ENCODE peak calls at places on chromosomes 6 and 20, in four cellular contexts. L is HCT116, H is K562, N is HepG2. E is an unnamed sample. For H3K4me1, the result is how much of the 10 kb centered on the place peaks cover.

GRCh38 chr6:13500264-13500663 is 12.9 kb upstream of the GFOD1 start:
- DNase-seq in N (no peak), H (no peak), L (no peak), E (no peak)

GRCh38 chr6:42898891-42899361 is 16.9 kb upstream of the PTCRA start:
- DNase-seq in H (peak), N (peak), L (peak), E (no peak)

GRCh38 chr6:37580164-37580955 is 80.7 kb upstream of the CCDC167 start:
- DNase-seq in N (no peak), H (peak), L (peak), E (no peak)

GRCh38 chr6:32962427-32962826 is 6.0 kb upstream of the BRD2 start:
- DNase-seq in L (no peak), N (no peak), H (no peak), E (no peak)

GRCh38 chr6:12369781-12370262 is 79.7 kb downstream of the EDN1 start:
- DNase-seq in L (no peak), H (no peak), N (no peak), E (no peak)

GRCh38 chr6:149202967-149203366 is 114.5 kb upstream of the TAB2 start:
- DNase-seq in N (no peak), L (no peak), H (no peak), E (no peak)

GRCh38 chr6:111667921-111668320 is 62.2 kb upstream of the TRAF3IP2 start:
- DNase-seq in N (no peak), L (no peak), H (no peak), E (no peak)

GRCh38 chr6:86683132-86683908 is 254.0 kb upstream of the HTR1E start:
- DNase-seq in H (peak), L (no peak), N (no peak), E (no peak)

GRCh38 chr20:44495802-44496481 is 20.3 kb downstream of the TTPAL start:
- DNase-seq in H (no peak), L (peak), N (no peak), E (peak)

GRCh38 chr6:30061766-30062458 is 847 bp downstream of the POLR1H start:
- DNase-seq in H (no peak), L (no peak), N (no peak), E (no peak)

GRCh38 chr6:150196942-150197745 is 54.3 kb downstream of the PPP1R14C start:
- DNase-seq in L (no peak), N (no peak), H (no peak), E (no peak)

GRCh38 chr20:6162239-6162638 is 39.4 kb upstream of the FERMT1 start:
- DNase-seq in H (no peak), L (no peak), N (no peak), E (no peak)

GRCh38 chr6:167948716-167949115 is 48.8 kb upstream of the KIF25 start:
- DNase-seq in L (no peak), H (no peak), N (no peak), E (no peak)

GRCh38 chr6:105499928-105500327 is 97.0 kb upstream of the PREP start:
- DNase-seq in H (no peak), N (no peak), L (no peak), E (no peak)

GRCh38 chr6:33417127-33417902 is 592 bp downstream of the CUTA start:
- DNase-seq in L (no peak), N (no peak), H (no peak), E (no peak)

GRCh38 chr6:135686784-135687301 is 164.7 kb upstream of the PDE7B start:
- DNase-seq in N (no peak), L (no peak), H (no peak), E (no peak)

GRCh38 chr6:12265795-12266194 is 24.4 kb upstream of the EDN1 start:
- DNase-seq in L (no peak), H (no peak), N (no peak), E (no peak)

GRCh38 chr6:16700202-16700997 is 60.9 kb downstream of the ATXN1 start:
- DNase-seq in N (no peak), H (no peak), L (no peak), E (no peak)

GRCh38 chr20:62232764-62233645 is 5.3 kb upstream of the OSBPL2 start:
- DNase-seq in N (no peak), L (no peak), H (no peak), E (no peak)

GRCh38 chr20:57573893-57574292 is 13.0 kb downstream of the PCK1 start:
- DNase-seq in H (peak), N (no peak), L (no peak), E (no peak)

GRCh38 chr6:17883665-17884500 is 103.6 kb downstream of the KIF13A start:
- DNase-seq in N (peak), H (no peak), L (no peak), E (no peak)

GRCh38 chr6:11462742-11463414 is 74.7 kb upstream of the TMEM170B start:
- DNase-seq in L (no peak), N (peak), H (no peak), E (no peak)

GRCh38 chr20:50969912-50970311 is 11.3 kb downstream of the MOCS3 start:
- DNase-seq in N (no peak), L (no peak), H (no peak), E (no peak)

GRCh38 chr6:14771026-14771425 is 474.8 kb upstream of the JARID2 start:
- DNase-seq in H (no peak), L (no peak), N (no peak), E (no peak)

GRCh38 chr20:59159091-59159821 is 4.4 kb upstream of the ZNF831 start:
- DNase-seq in L (no peak), N (no peak), H (no peak), E (no peak)

GRCh38 chr6:100549406-100550167 is 84.9 kb upstream of the SIM1 start:
- DNase-seq in N (no peak), L (no peak), H (no peak), E (no peak)

GRCh38 chr6:169640347-169640972 is 61.4 kb downstream of the WDR27 start:
- DNase-seq in H (no peak), L (no peak), N (no peak), E (no peak)

GRCh38 chr6:82178084-82178758 is 69.3 kb downstream of the IBTK start:
- DNase-seq in L (no peak), H (no peak), N (peak), E (no peak)

GRCh38 chr20:38766071-38766470 is 17.8 kb downstream of the ACTR5 start:
- DNase-seq in H (no peak), N (no peak), L (no peak), E (no peak)

GRCh38 chr20:38760978-38761377 is 12.7 kb downstream of the ACTR5 start:
- DNase-seq in L (no peak), N (no peak), H (no peak), E (no peak)

GRCh38 chr20:38763616-38764015 is 15.4 kb downstream of the ACTR5 start:
- DNase-seq in N (no peak), L (no peak), H (no peak), E (no peak)

GRCh38 chr20:38762174-38762573 is 13.9 kb downstream of the ACTR5 start:
- DNase-seq in N (no peak), L (no peak), H (no peak), E (no peak)

DNA sequence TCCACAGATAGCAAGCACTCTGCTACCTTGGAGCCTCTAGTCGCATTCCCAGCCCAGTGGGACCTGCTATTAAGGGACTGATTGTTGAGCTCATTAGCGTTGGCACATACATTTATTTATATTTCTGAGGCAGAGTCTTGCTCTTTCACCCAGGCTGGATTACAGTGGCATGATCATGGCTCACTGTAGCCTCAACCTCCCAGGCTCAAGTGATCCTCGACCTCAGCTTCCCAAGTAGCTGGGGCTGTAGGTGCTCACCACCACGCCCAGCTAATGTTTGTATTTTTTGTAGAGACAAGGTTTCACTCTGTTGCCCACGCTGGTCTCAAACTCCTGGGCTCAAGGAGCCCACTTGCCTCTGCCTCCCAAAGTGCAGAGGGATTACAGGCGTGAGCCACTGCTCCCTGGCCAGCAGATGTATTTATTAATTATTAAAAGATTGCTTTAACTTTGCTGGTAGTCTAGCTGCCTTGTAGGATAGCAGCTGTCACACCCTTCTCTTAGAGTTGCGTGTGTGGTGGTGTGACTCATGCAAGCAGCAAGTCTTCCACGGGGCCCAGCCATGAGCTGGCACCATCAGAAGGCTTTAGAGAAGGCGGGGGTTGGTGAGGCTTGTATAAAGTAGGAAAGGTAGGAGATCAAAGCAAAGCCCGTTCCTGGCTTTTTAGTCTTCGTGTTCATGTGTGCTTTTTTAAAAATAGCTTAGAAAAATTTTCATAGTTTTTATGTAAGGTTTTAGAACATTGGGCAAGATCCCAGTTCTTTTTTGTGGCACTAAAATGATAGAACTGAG is 16.5 kb downstream of the ACTR5 start:
- DNase-seq in H (no peak), N (peak), L (peak), E (peak)
- TF ChIP-seq TCF7L2 in H (no peak), N (no peak), L (peak), E (no peak)

DNA sequence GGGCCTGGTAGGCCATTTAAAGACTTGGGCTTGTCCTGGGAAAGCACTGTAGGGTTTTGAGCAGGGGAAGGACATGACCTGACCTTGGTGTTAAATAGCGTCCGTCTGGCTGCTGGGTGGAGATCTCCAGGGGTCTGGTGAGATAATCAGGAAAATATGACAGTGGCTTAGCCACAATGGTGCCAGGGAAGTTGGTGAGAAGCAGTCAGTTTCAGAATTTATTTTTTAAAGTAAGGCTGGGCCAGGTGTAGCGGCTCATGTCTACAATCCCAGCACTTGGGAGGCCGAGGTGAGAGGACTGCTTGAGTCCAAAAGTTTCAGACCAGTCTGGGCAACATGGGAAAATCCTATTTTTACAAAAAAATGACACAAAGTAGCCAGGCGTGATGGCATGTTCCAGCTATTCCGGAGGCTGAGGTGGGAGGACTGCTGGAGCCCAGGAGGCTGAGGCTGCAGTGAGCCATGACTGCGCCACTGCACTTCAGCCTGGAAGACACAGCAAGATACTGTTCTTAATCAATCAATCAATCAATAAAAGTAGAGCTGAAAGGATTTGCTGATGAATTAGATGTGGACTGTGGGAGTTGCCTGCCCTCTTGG is 41.4 kb downstream of the BCL2L1 start:
- DNase-seq in L (no peak), H (no peak), N (no peak), E (no peak)
- H3K4me1 ChIP-seq in L (half or more), H (half or more), N (half or more), E (half or more)

GRCh38 chr20:43379239-43379917 is 78.3 kb upstream of the SRSF6 start:
- DNase-seq in L (no peak), H (no peak), N (peak), E (no peak)
- TF ChIP-seq TCF7L2 in L (no peak), H (no peak), N (no peak), E (no peak)

GRCh38 chr6:45442716-45443115 is 65.0 kb upstream of the SUPT3H start:
- DNase-seq in N (no peak), L (no peak), H (no peak), E (no peak)
- H3K4me1 ChIP-seq in N (under half), L (half or more), H (under half), E (under half)

GRCh38 chr20:63568986-63569949 is 4.8 kb downstream of the HELZ2 start:
- DNase-seq in H (no peak), L (no peak), N (no peak), E (no peak)

GRCh38 chr20:63566395-63567131 is 7.5 kb downstream of the HELZ2 start:
- DNase-seq in L (no peak), H (no peak), N (no peak), E (no peak)

GRCh38 chr20:63567132-63567381 is 7.0 kb downstream of the HELZ2 start:
- DNase-seq in L (no peak), N (no peak), H (no peak), E (no peak)

GRCh38 chr20:63568170-63568981 is 5.7 kb downstream of the HELZ2 start:
- DNase-seq in L (no peak), N (no peak), H (no peak), E (no peak)

DNA sequence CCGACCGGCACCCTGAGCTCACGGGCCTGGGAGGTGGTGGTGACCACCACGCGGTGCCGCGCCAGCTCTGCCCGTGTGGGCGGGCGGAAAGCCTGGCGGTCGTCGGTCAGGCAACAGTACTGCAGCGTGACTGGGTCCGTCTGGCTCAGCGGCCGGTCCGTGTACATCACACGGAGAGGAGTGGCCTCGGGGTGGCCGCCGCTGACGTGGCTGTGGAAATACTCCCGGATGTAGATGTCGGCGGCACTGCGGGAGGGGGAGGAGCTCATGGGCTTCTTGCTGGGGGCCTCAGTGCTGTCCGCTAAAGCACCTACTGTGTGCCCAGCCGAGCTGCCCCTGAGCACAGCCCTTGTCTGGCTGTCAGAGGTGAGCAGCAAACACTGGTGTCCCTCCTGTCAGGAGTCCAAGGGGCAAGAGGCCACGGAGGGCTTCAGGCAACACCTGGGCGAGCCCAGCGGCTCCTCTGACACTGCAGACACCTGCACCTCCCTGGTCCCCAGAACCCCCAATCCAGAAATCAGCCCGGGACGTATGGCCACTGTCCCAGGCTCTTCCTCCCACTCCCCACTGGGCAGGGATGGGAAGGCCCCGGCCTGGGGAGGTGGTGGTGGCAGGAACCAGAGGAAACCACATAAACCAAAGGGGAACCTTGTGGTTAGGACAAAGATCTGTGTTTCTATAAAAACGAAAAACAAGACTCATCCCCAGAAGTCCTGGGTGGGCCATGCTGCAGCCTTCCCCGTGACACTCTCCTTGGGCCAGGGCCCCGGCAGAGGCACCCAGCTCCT is 6.5 kb downstream of the HELZ2 start:
- DNase-seq in H (no peak), N (no peak), L (no peak), E (no peak)
- TF ChIP-seq TCF7L2 in H (no peak), N (no peak), L (no peak), E (no peak)

DNA sequence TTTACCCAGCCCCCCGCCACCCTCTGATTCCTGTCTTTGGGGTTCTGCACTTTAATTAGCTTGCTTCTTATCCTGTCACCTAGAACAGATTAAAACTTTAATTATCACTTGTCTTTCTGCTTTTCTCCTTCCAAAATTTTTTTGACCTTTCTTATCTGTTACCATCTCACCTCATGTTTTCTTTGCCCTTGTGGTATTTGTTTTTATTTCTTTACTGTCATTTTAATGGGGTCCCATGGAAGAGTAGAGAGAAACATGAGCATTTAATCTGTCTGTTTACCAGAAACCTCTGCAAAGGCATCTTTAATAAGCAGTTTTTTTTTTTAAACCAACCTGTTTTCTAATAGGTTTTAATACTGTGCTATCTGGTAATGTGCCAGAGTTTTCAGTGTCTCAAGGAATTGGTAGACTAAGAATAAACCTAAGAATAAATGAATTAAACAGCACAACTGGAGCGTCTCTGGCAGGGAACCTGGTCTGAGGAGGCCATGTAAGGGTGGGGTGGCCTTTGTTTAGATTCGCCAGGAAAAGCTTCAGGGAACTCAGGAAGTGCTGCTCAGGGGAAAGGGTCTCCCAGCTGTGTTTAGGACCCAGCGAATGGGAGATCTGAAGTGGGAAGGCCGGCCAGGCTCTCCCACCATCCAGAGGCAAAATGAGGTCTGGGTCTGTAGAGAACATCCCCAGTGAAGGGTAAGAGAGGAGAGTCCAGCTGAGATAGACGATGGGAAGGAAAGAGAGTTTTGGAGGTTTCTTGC is 69.8 kb downstream of the ARID1B start:
- DNase-seq in H (no peak), L (no peak), N (no peak), E (no peak)
- H3K4me1 ChIP-seq in H (under half), L (under half), N (under half), E (under half)

GRCh38 chr6:107716688-107717089 is 107.4 kb downstream of the SCML4 start:
- DNase-seq in N (no peak), L (peak), H (peak), E (no peak)
- TF ChIP-seq TCF7L2 in N (no peak), L (no peak), H (no peak), E (no peak)

DNA sequence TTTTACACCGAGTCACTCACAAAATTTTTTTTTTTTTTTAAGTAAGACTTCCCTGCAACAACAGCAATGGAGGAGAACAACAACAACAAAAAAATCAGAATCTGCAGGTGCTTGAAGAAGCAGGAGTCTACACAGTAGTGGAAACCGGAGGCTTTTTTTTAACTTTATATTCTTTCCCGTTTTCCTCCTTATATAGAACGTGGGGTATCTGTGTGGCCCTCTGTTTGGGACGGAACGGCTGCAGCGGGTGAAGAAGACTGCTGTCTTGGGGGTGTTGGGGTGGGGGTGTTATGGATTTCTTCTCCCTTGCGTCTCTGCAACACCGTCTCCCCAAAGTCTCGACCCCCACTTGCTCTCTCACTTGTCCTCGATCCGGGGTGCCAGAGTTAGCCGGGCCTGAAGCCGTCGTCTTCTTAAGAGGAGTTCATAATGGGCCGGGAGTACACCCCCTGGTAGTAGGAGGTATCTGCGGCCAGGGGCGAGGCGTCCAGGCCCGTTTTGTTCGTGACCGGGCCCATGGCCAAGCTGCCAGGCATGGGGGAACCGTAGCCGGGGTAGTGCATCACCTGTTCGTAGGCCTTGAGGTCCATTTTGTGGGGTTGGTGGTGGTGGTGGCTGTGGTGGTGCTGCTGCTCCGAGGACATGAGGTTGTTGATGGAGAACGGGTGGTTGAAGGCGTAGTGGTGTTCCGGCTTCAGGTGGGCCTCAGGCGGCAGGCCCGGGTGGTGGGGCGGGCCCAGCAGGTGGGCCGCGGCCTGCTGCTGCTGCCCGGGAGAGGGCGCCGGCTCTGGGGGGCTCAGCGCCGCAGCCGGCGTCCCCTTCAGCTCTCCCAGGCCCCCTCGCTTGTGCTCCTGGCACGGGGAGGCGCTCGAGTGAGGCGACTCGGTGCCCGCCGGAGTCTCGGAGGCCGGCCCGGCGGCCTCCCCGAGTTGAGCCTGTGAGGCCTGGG is 2.7 kb downstream of the FOXA2 start:
- DNase-seq in H (no peak), L (no peak), N (no peak), E (no peak)
- H3K4me1 ChIP-seq in H (under half), L (under half), N (half or more), E (under half)

DNA sequence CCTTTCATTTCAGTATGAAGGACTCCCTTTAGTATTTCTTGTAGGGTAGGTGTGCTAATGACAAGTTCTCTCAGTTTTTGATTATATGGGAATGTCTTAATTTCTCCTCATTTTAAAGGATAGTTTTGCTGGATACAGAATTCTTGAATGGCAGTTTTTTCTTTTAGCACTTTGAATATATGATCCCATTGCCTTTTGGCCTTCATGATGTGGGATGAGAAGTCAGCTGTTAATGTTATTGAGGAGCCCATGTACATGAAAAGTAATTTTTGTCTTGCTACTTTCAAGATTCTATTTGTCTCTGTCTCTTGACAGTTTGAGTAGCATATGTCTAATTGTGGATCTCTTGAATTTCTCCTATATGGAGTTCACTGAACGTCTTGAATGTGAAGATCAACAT is 30.9 kb downstream of the RSPH3 start:
- DNase-seq in H (no peak), L (no peak), N (no peak), E (no peak)
- TF ChIP-seq TCF7L2 in H (no peak), L (no peak), N (no peak), E (no peak)